ENCODE peak calls at places on chromosomes 4 and X, in nine cellular contexts. X is left ventricle myocardium inferior, W is cardiac muscle cell, T is right lobe of liver, U is HCT116, G is aorta, B is esophagus muscularis mucosa, N is ascending aorta, F is heart left ventricle. V is an unnamed sample.

GRCh38 chr4:170529760-170530440 is 440.1 kb upstream of the AADAT start:
- DNase-seq in W (no peak), F (no peak), N (no peak), U (no peak), G (no peak), X (no peak), T (no peak), B (no peak), V (no peak)

GRCh38 chrX:63657821-63658220 is 127.2 kb downstream of the ARHGEF9 start:
- DNase-seq in T (no peak), N (peak; percentile 68), B (no peak), W (peak; percentile 7), F (peak; percentile 67), U (peak; percentile 0), X (peak; percentile 45), G (peak; percentile 87), V (no peak)

GRCh38 chr4:181308476-181309170 is 934.6 kb upstream of the TENM3 start:
- DNase-seq in F (no peak), T (no peak), X (no peak), W (no peak), G (no peak), N (no peak), U (no peak), B (no peak), V (no peak)

GRCh38 chr4:99087887-99088484 is 602 bp downstream of the ADH5 start:
- DNase-seq in U (no peak), W (peak; percentile 67), X (peak; percentile 60), B (peak; percentile 95), F (peak; percentile 79), T (peak; percentile 81), G (peak; percentile 72), N (peak; percentile 48), V (no peak)

GRCh38 chrX:9327747-9328145 is 137.1 kb upstream of the TBL1X start:
- DNase-seq in N (no peak), W (no peak), X (no peak), F (no peak), G (no peak), B (no peak), U (no peak), T (no peak), V (no peak)

GRCh38 chr4:123701046-123701445 is 304.5 kb downstream of the SPRY1 start:
- DNase-seq in W (no peak), T (no peak), X (no peak), F (no peak), B (no peak), U (no peak), N (no peak), G (no peak), V (no peak)

GRCh38 chr4:76801621-76802545 is 96.1 kb downstream of the SOWAHB start:
- DNase-seq in N (no peak), X (peak; percentile 48), U (no peak), B (no peak), F (peak; percentile 60), G (peak; percentile 49), W (peak; percentile 34), T (no peak), V (no peak)

GRCh38 chrX:38636949-38637819 is 75.8 kb downstream of the TSPAN7 start:
- DNase-seq in G (peak; percentile 56), B (no peak), T (no peak), F (no peak), W (no peak), N (no peak), X (no peak), U (no peak), V (no peak)

GRCh38 chr4:159267023-159267939 is 164.4 kb downstream of the RAPGEF2 start:
- DNase-seq in N (no peak), W (peak; percentile 41), U (no peak), T (no peak), X (no peak), G (peak; percentile 51), F (no peak), B (no peak), V (no peak)

DNA sequence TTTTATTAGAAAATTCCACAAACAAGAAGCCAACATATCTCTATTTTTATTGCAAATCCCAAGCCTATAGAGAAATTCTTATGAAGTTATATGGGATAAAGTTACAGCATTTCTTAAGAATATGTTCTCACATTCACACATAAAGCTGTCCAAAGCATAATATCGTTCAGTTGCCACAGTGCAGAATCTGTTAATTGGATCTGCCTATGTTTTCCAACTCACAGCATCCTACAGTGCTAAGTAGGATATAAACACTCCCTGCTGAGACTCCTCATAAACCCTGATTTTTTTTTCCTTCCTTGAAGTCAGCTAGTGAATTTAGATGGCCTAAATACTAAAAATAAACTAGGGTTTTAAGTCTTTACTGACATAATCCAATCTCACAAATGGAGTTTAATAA is 307.9 kb downstream of the PDGFC start:
- DNase-seq in G (no peak), N (no peak), B (no peak), X (no peak), U (no peak), W (no peak), T (no peak), F (no peak), V (no peak)
- H3K27me3 ChIP-seq in G (no peaks in the 10 kb centered on the region), N (no peaks in the 10 kb centered on the region), B (no peaks in the 10 kb centered on the region), X (no peaks in the 10 kb centered on the region), U (no peaks in the 10 kb centered on the region), W (no peaks in the 10 kb centered on the region), T (no peaks in the 10 kb centered on the region), F (no peaks in the 10 kb centered on the region), V (no peaks in the 10 kb centered on the region)

DNA sequence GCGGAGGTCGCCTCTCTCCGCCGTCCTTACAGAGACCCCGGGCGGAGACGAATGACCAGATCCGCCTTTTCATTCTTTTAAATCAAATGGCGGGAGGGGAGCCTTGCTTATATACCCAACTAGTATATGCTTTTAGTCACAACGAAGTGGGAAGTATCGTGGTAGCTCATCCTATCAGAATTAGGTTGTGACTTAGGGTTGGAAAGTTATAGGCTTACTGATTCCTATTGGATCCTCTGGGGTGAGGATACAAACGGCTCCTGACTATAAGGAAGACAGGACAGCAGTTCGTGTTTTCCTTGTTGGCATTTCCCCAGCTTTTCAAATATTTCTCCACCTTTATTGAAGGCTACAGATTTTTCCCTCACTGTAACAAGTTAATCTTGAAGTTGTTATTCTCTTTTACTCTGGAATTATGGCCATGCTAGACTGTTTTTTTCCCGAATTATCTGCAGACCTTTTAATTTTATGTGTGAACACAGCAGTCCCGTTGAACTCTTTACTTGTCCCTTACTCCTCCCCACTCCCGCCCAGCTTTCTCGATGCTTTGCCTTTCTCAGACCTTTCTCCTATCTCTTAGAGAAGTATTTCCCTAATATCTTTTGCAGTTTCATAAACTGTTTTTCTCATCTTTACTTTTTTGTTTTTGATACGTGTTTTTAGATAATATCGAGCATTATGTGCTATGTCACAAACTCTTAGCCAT is 623 bp downstream of the CEP44 start:
- DNase-seq in F (no peak), N (no peak), X (no peak), T (no peak), B (no peak), U (peak; percentile 46), G (no peak), W (peak; percentile 4), V (peak; percentile 13)
- H3K4me1 ChIP-seq in F (peaks cover 33% of the 10 kb centered on the region), N (peaks cover 13% of the 10 kb centered on the region), X (peaks cover 68% of the 10 kb centered on the region), T (peaks cover 14% of the 10 kb centered on the region), B (peaks cover 37% of the 10 kb centered on the region), U (no peaks in the 10 kb centered on the region), G (no peaks in the 10 kb centered on the region), W (peaks cover 13% of the 10 kb centered on the region), V (peaks cover 5% of the 10 kb centered on the region)

GRCh38 chr4:41852229-41852628 is 83.0 kb upstream of the TMEM33 start:
- DNase-seq in X (no peak), B (no peak), U (no peak), N (no peak), F (no peak), G (no peak), W (no peak), T (no peak), V (no peak)

GRCh38 chr4:41851621-41852020 is 83.6 kb upstream of the TMEM33 start:
- DNase-seq in N (no peak), X (no peak), T (no peak), G (no peak), W (no peak), F (no peak), B (no peak), U (no peak), V (no peak)

GRCh38 chr4:41856797-41857196 is 78.4 kb upstream of the TMEM33 start:
- DNase-seq in W (no peak), X (no peak), T (no peak), N (no peak), G (no peak), B (no peak), F (no peak), U (no peak), V (no peak)

GRCh38 chr4:41857225-41857624 is 78.0 kb upstream of the TMEM33 start:
- DNase-seq in X (no peak), U (no peak), G (no peak), B (no peak), T (no peak), N (no peak), W (no peak), F (no peak), V (no peak)

DNA sequence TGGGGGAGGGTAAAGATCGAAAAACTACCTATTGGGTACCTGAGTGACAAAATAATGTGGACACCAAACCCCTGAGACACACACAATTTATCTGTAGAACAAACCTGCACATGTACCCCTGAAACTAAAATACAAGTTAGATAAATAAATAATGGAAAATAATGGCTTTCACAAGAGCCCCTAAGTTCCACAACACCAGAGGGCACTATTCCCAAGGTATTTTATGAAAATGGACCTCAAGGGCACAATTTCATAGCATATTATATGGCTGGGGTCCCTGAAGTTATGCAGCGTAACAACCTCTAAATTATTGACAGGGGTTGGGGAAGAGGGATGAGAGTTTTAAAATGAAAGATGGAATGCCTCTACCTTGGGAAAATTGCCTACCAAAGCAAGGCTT is 81.3 kb upstream of the TMEM33 start:
- DNase-seq in W (no peak), X (no peak), B (no peak), F (no peak), U (no peak), N (no peak), T (no peak), G (no peak), V (no peak)
- H3K27me3 ChIP-seq in W (peaks cover 85% of the 10 kb centered on the region), X (peaks cover 96% of the 10 kb centered on the region), B (no peaks in the 10 kb centered on the region), F (peaks cover 26% of the 10 kb centered on the region), U (no peaks in the 10 kb centered on the region), N (no peaks in the 10 kb centered on the region), T (no peaks in the 10 kb centered on the region), G (no peaks in the 10 kb centered on the region), V (no peaks in the 10 kb centered on the region)

DNA sequence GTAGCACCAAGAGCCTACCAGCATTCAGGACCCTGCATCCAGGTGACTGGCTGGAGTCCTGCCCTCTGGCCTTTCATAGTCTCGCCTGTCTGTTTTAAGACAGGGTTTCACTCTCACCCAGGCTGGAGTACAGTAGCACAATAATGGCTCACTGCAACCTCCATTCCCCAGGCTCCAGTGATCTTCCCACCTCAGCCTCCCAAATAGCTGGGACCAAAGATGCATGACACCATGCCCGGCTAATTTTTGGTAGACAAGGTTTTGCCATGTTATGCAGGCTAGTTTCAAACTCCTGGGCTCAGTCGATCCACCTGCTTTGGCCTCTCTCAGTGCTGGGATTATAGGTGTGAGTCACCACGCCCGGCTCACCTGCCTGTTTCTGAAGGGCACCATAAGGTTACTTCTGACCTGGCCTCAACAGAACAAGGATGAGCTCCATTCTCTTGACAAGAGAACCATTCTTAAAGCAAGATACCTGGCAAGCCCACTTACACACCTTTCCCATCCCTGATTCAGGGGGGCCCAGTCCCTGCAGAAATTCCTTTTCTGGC is 6.7 kb downstream of the RPS4X start:
- DNase-seq in W (no peak), N (no peak), B (no peak), G (no peak), T (no peak), F (no peak), X (no peak), U (no peak), V (no peak)
- H3K4me1 ChIP-seq in W (no peaks in the 10 kb centered on the region), N (peaks cover 3% of the 10 kb centered on the region), B (peaks cover 10% of the 10 kb centered on the region), G (no peaks in the 10 kb centered on the region), T (no peaks in the 10 kb centered on the region), F (no peaks in the 10 kb centered on the region), X (peaks cover 7% of the 10 kb centered on the region), U (no peaks in the 10 kb centered on the region), V (peaks cover 38% of the 10 kb centered on the region)